ENCODE peak calls at places on chromosomes 12 and 14, in nine cellular contexts. E is Peyer's patch; U is CD8-positive, alpha-beta T cell; V is osteoblast; I is PC-3; X is epithelial cell of esophagus; G is SK-N-SH; K is GM12865; F is OCI-LY7. A is an unnamed sample.

GRCh38 chr14:94143239-94143638 is 13.8 kb upstream of the IFI27L2 start:
- DNase-seq in E (no peak), U (no peak), V (no peak), I (peak; percentile 27), X (no peak), G (no peak), K (peak; percentile 35), F (peak; percentile 41), A (no peak)

GRCh38 chr12:15276088-15276698 is 46.1 kb upstream of the PTPRO start:
- DNase-seq in E (peak; percentile 54), U (no peak), V (no peak), I (peak; percentile 70), X (peak; percentile 59), G (peak; percentile 46), K (peak; percentile 22), F (peak; percentile 14), A (no peak)

GRCh38 chr14:98140862-98141261 is 1131.1 kb downstream of the BCL11B start:
- DNase-seq in E (no peak), U (no peak), V (no peak), I (no peak), X (no peak), G (no peak), K (no peak), F (no peak), A (no peak)

GRCh38 chr14:90087433-90087832 is 25.6 kb downstream of the KCNK13 start:
- DNase-seq in E (peak; percentile 55), U (no peak), V (no peak), I (peak; percentile 73), X (peak; percentile 76), G (no peak), K (peak; percentile 4), F (no peak), A (no peak)

GRCh38 chr14:31933716-31934115 is 143.4 kb upstream of the ARHGAP5 start:
- DNase-seq in E (no peak), U (no peak), V (no peak), I (peak; percentile 86), X (no peak), G (no peak), K (no peak), F (no peak), A (no peak)

GRCh38 chr12:124364543-124364942 is 69.7 kb downstream of the RFLNA start:
- DNase-seq in E (no peak), U (no peak), V (no peak), I (no peak), X (no peak), G (no peak), K (no peak), F (no peak), A (no peak)

GRCh38 chr14:49972199-49972671 is 79.4 kb downstream of the ARF6 start:
- DNase-seq in E (no peak), U (no peak), V (no peak), I (peak; percentile 90), X (peak; percentile 82), G (no peak), K (peak; percentile 51), F (peak; percentile 62), A (peak; percentile 68)

GRCh38 chr12:1835178-1836131 is 15.1 kb downstream of the LRTM2 start:
- DNase-seq in E (no peak), U (no peak), V (peak; percentile 75), I (no peak), X (no peak), G (no peak), K (no peak), F (no peak), A (no peak)

GRCh38 chr12:124518051-124518932 is 49.1 kb downstream of the NCOR2 start:
- DNase-seq in E (peak; percentile 97), U (no peak), V (peak; percentile 99), I (peak; percentile 99), X (peak; percentile 98), G (peak; percentile 90), K (no peak), F (no peak), A (peak; percentile 98)

GRCh38 chr14:39442293-39442692 is 10.1 kb upstream of the FBXO33 start:
- DNase-seq in E (no peak), U (no peak), V (no peak), I (no peak), X (no peak), G (no peak), K (no peak), F (no peak), A (no peak)

GRCh38 chr14:62234849-62235248 is 472.6 kb downstream of the SNAPC1 start:
- DNase-seq in E (no peak), U (no peak), V (no peak), I (no peak), X (no peak), G (no peak), K (no peak), F (no peak), A (no peak)

GRCh38 chr12:124623344-124623885 is 56.0 kb upstream of the NCOR2 start:
- DNase-seq in E (no peak), U (no peak), V (no peak), I (peak; percentile 58), X (no peak), G (no peak), K (no peak), F (no peak), A (no peak)

GRCh38 chr14:76154539-76155126 is 2.9 kb downstream of the GPATCH2L start:
- DNase-seq in E (no peak), U (no peak), V (no peak), I (no peak), X (no peak), G (no peak), K (no peak), F (no peak), A (no peak)

GRCh38 chr14:76151398-76152332 is at the start of gene GPATCH2L:
- DNase-seq in E (peak; percentile 97), U (peak; percentile 95), V (peak; percentile 99), I (peak; percentile 92), X (peak; percentile 92), G (peak; percentile 99), K (peak; percentile 94), F (peak; percentile 94), A (peak; percentile 31)

GRCh38 chr14:76153919-76154318 is 2.2 kb downstream of the GPATCH2L start:
- DNase-seq in E (no peak), U (no peak), V (no peak), I (no peak), X (no peak), G (no peak), K (no peak), F (no peak), A (no peak)

GRCh38 chr14:76149196-76149595 is 2.5 kb upstream of the GPATCH2L start:
- DNase-seq in E (no peak), U (no peak), V (no peak), I (no peak), X (no peak), G (no peak), K (no peak), F (no peak), A (no peak)

GRCh38 chr14:76152333-76152681 is 585 bp downstream of the GPATCH2L start:
- DNase-seq in E (peak; percentile 80), U (peak; percentile 46), V (peak; percentile 97), I (peak; percentile 80), X (peak; percentile 91), G (peak; percentile 64), K (peak; percentile 86), F (peak; percentile 73), A (peak; percentile 42)
- H3K4me3 ChIP-seq in E (peak overlapping the region; percentile 95), U (peak overlapping the region; percentile 86), V (peak overlapping the region; percentile 97), I (peak overlapping the region; percentile 98), X (peak overlapping the region; percentile 89), G (peak overlapping the region; percentile 74), K (peak overlapping the region; percentile 80), F (peak overlapping the region; percentile 93), A (peak overlapping the region; percentile 85)

GRCh38 chr14:68664225-68664681 is 128.6 kb downstream of the ZFP36L1 start:
- DNase-seq in E (no peak), U (no peak), V (no peak), I (no peak), X (no peak), G (no peak), K (peak; percentile 56), F (no peak), A (no peak)

GRCh38 chr14:68665792-68666195 is 127.1 kb downstream of the ZFP36L1 start:
- DNase-seq in E (no peak), U (no peak), V (no peak), I (no peak), X (no peak), G (no peak), K (no peak), F (no peak), A (no peak)

GRCh38 chr14:68663385-68664076 is 129.3 kb downstream of the ZFP36L1 start:
- DNase-seq in E (no peak), U (no peak), V (peak; percentile 83), I (no peak), X (no peak), G (no peak), K (peak; percentile 84), F (no peak), A (no peak)

GRCh38 chr14:68666206-68666730 is 126.6 kb downstream of the ZFP36L1 start:
- DNase-seq in E (no peak), U (no peak), V (no peak), I (no peak), X (no peak), G (no peak), K (peak; percentile 19), F (no peak), A (no peak)

DNA sequence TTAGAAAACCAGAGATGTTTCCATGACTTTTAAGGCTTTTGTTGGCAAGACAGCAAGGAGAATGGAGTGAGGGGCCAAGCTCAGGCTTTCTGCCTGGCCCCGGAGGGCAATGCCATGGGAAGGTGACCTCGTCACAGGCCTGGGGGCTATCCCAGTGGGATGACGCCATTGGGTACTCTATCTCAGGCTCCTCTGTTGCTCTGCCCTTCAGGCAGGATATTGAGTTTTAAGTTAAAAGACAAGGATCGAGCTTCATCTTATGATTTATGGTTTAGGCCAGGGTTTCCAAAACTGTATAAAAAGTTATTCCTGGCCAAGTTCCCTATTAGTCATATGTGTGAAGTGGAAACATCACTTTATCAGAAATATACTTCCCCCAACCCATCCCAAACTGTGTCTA is 127.8 kb downstream of the ZFP36L1 start:
- DNase-seq in E (no peak), U (no peak), V (no peak), I (peak; percentile 22), X (no peak), G (no peak), K (no peak), F (no peak), A (no peak)
- TF ChIP-seq CTCF in E (no peak), U (no peak), V (no peak), I (no peak), X (no peak), G (no peak), K (no peak), F (no peak), A (no peak)

GRCh38 chr14:30277268-30277667 is 281.7 kb upstream of the G2E3 start:
- DNase-seq in E (no peak), U (no peak), V (no peak), I (no peak), X (no peak), G (no peak), K (no peak), F (no peak), A (no peak)
- H3K4me3 ChIP-seq in E (no peak overlapping the region), U (no peak overlapping the region), V (no peak overlapping the region), I (no peak overlapping the region), X (no peak overlapping the region), G (no peak overlapping the region), K (no peak overlapping the region), F (no peak overlapping the region), A (no peak overlapping the region)

DNA sequence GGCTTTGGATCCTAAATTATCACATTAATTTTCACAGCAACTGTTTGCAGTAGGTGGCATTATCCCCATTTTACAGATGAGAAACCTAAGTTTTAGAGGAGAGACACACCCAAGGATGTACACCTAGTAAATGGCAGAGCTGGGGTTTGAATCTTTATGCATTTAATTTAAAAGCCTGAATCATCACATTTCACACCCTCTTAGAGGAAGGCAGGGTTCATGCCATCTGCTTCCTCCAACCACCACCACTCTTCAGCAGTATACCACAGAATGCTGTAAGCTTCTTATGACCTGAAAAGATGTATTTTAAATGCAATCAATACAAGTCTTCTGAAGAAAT is 90.3 kb downstream of the CRADD start:
- DNase-seq in E (no peak), U (no peak), V (no peak), I (no peak), X (no peak), G (no peak), K (no peak), F (no peak), A (no peak)
- TF ChIP-seq CTCF in E (no peak), U (no peak), V (no peak), I (no peak), X (no peak), G (no peak), K (no peak), F (no peak), A (no peak)

A was measured in BJ.